ENCODE peak calls at places on chromosomes 6 and 20, in nine cellular contexts. V is GM19239; M is fibroblast of mammary gland; X is M059J; C is mesothelial cell of epicardium; I is pons; A is bronchial epithelial cell; W is stimulated activated CD4-positive, alpha-beta T cell treated with anti-CD3 and anti-CD28 coated beads, Interleukin-4, amount 100 ng/mL, for 4 hours; L is MCF 10A. H is an unnamed sample.
A peak's percentile ranks its signal among the peaks of the same experiment; 100 is the strongest.

GRCh38 chr6:46263709-46264091 is 92.9 kb upstream of the ENPP5 start:
- DNase-seq in L (peak; percentile 66), M (peak; percentile 96), W (no peak), X (peak; percentile 53), I (no peak), A (peak; percentile 12), V (no peak), C (no peak), H (peak; percentile 73)

GRCh38 chr20:11200423-11200822 is 526.6 kb upstream of the JAG1 start:
- DNase-seq in I (no peak), M (no peak), X (no peak), W (no peak), A (no peak), C (no peak), L (no peak), V (no peak), H (no peak)

GRCh38 chr20:16205505-16205904 is 367.7 kb downstream of the KIF16B start:
- DNase-seq in V (no peak), A (peak; percentile 17), W (no peak), I (no peak), L (no peak), X (peak; percentile 68), M (no peak), C (no peak), H (no peak)

GRCh38 chr20:57654363-57654997 is 34.3 kb upstream of the ZBP1 start:
- DNase-seq in X (peak; percentile 41), A (peak; percentile 45), W (peak; percentile 42), M (peak; percentile 55), V (peak; percentile 98), C (no peak), L (peak; percentile 56), I (peak; percentile 51), H (peak; percentile 89)

GRCh38 chr6:40159865-40160264 is 225.6 kb upstream of the MOCS1 start:
- DNase-seq in M (no peak), C (no peak), W (no peak), L (no peak), A (no peak), V (no peak), I (no peak), X (no peak), H (no peak)

GRCh38 chr6:16318538-16318937 is 80.2 kb downstream of the GMPR start:
- DNase-seq in A (peak; percentile 69), I (no peak), C (no peak), L (no peak), X (peak; percentile 96), M (peak; percentile 90), V (no peak), W (peak; percentile 32), H (peak; percentile 83)

GRCh38 chr6:3252861-3253596 is 5.7 kb upstream of the PSMG4 start:
- DNase-seq in I (no peak), L (no peak), M (no peak), X (no peak), W (no peak), V (no peak), C (no peak), A (no peak), H (no peak)

GRCh38 chr6:169965657-169966311 is 214.4 kb downstream of the ERMARD start:
- DNase-seq in V (no peak), W (no peak), L (no peak), A (no peak), I (no peak), M (no peak), X (no peak), C (no peak), H (no peak)

GRCh38 chr6:5261545-5262109 is 314 bp downstream of the FARS2 start:
- DNase-seq in X (peak; percentile 27), C (no peak), A (peak; percentile 27), V (no peak), L (no peak), M (no peak), I (peak; percentile 48), W (no peak), H (no peak)

GRCh38 chr20:46959081-46959692 is 64.5 kb downstream of the EYA2 start:
- DNase-seq in X (peak; percentile 98), W (no peak), A (peak; percentile 99), M (peak; percentile 98), C (no peak), V (no peak), L (peak; percentile 89), I (no peak), H (peak; percentile 83)

GRCh38 chr6:117591405-117591804 is 10.9 kb downstream of the GOPC start:
- DNase-seq in C (no peak), I (no peak), W (no peak), L (no peak), M (peak; percentile 11), X (no peak), A (peak; percentile 13), V (no peak), H (no peak)

GRCh38 chr6:104161960-104162669 is 697.6 kb downstream of the HACE1 start:
- DNase-seq in X (peak; percentile 17), I (peak; percentile 12), L (peak; percentile 95), A (peak; percentile 26), C (no peak), V (no peak), M (peak; percentile 75), W (no peak), H (no peak)

GRCh38 chr6:47734826-47735481 is 36.6 kb downstream of the ADGRF4 start:
- DNase-seq in L (no peak), C (no peak), W (no peak), I (no peak), V (no peak), X (no peak), A (no peak), M (no peak), H (no peak)

GRCh38 chr6:116461563-116462507 is 660 bp downstream of the CALHM6 start:
- DNase-seq in L (no peak), I (no peak), M (peak; percentile 52), C (peak; percentile 41), X (peak; percentile 66), A (no peak), V (peak; percentile 41), W (peak; percentile 33), H (peak; percentile 66)

GRCh38 chr20:50193169-50193850 is 2.7 kb downstream of the CEBPB start:
- DNase-seq in X (peak; percentile 74), W (no peak), L (peak; percentile 43), I (no peak), M (peak; percentile 49), C (no peak), A (no peak), V (no peak), H (peak; percentile 66)

GRCh38 chr20:32877507-32877906 is 18.8 kb downstream of the EFCAB8 start:
- DNase-seq in V (no peak), I (no peak), A (no peak), M (no peak), L (no peak), W (no peak), C (no peak), X (peak; percentile 43), H (peak; percentile 51)

GRCh38 chr20:3741846-3742458 is 9.5 kb downstream of the HSPA12B start:
- DNase-seq in I (no peak), L (no peak), C (no peak), M (no peak), W (no peak), X (no peak), A (no peak), V (no peak), H (no peak)

GRCh38 chr6:139028658-139029469 is at the start of gene ABRACL:
- DNase-seq in W (peak; percentile 87), C (peak; percentile 37), M (peak; percentile 33), A (no peak), X (peak; percentile 85), I (peak; percentile 37), L (peak; percentile 26), V (peak; percentile 67), H (peak; percentile 76)

GRCh38 chr6:84709121-84709520 is 55.3 kb downstream of the TBX18 start:
- DNase-seq in V (no peak), M (no peak), X (no peak), W (no peak), L (no peak), C (no peak), A (no peak), I (no peak), H (no peak)

GRCh38 chr6:11785953-11786579 is 7.5 kb upstream of the ADTRP start:
- DNase-seq in I (no peak), W (peak; percentile 11), L (no peak), X (no peak), M (no peak), V (peak; percentile 70), C (no peak), A (no peak), H (no peak)

GRCh38 chr6:69937402-69938131 is 71.2 kb downstream of the COL19A1 start:
- DNase-seq in V (no peak), W (no peak), I (no peak), A (no peak), M (no peak), L (no peak), X (no peak), C (no peak), H (no peak)

GRCh38 chr6:26383624-26384417 is 913 bp downstream of the BTN2A2 start:
- DNase-seq in A (peak; percentile 55), W (no peak), C (no peak), I (no peak), V (no peak), L (peak; percentile 73), X (peak; percentile 86), M (peak; percentile 78), H (peak; percentile 28)

GRCh38 chr6:157172088-157172768 is 151.1 kb downstream of the TMEM242 start:
- DNase-seq in I (no peak), M (no peak), X (no peak), C (no peak), L (no peak), V (no peak), W (no peak), A (no peak), H (no peak)

GRCh38 chr20:19078448-19079373 is 133.7 kb upstream of the SLC24A3 start:
- DNase-seq in W (no peak), M (no peak), A (no peak), X (no peak), L (no peak), V (no peak), I (no peak), C (no peak), H (no peak)

GRCh38 chr20:42628683-42629082 is 561.0 kb downstream of the PTPRT start:
- DNase-seq in C (no peak), V (no peak), L (no peak), I (no peak), W (no peak), M (no peak), A (no peak), X (no peak), H (no peak)

GRCh38 chr6:36983538-36983937 is 2.5 kb downstream of the MTCH1 start:
- DNase-seq in X (no peak), W (no peak), I (no peak), C (no peak), M (no peak), A (no peak), L (no peak), V (no peak), H (no peak)

GRCh38 chr6:11848852-11849731 is 70.5 kb upstream of the ADTRP start:
- DNase-seq in W (no peak), I (no peak), M (peak; percentile 10), C (no peak), V (no peak), A (peak; percentile 29), X (peak; percentile 73), L (peak; percentile 65), H (no peak)

GRCh38 chr6:155366325-155366724 is 52.0 kb upstream of the TFB1M start:
- DNase-seq in I (no peak), X (no peak), A (no peak), C (no peak), M (no peak), L (no peak), W (no peak), V (no peak), H (no peak)

GRCh38 chr6:75932067-75932466 is 140.4 kb downstream of the IMPG1 start:
- DNase-seq in L (peak; percentile 38), I (peak; percentile 50), W (no peak), A (peak; percentile 19), M (peak; percentile 16), V (no peak), C (no peak), X (peak; percentile 39), H (no peak)

GRCh38 chr20:9723501-9723900 is 115.4 kb downstream of the PAK5 start:
- DNase-seq in I (no peak), W (no peak), A (no peak), L (no peak), C (no peak), M (no peak), V (no peak), X (no peak), H (no peak)

GRCh38 chr20:16349518-16350295 is 223.5 kb downstream of the KIF16B start:
- DNase-seq in M (peak; percentile 88), I (no peak), A (no peak), C (no peak), X (peak; percentile 42), L (no peak), V (no peak), W (no peak), H (peak; percentile 64)